ENCODE peak calls at places on chromosome 1, in five cellular contexts. V, I, O, W and N are unnamed samples.

GRCh38 chr1:147225193-147225730 is at the start of gene FMO5:
- DNase-seq in I (no peak), O (peak; percentile 27), W (peak; percentile 78), V (peak; percentile 50), N (peak; percentile 68)

GRCh38 chr1:60848583-60849188 is 233.7 kb upstream of the NFIA start:
- DNase-seq in I (peak; percentile 39), W (no peak), V (no peak), O (peak; percentile 12), N (no peak)

GRCh38 chr1:68442822-68443556 is 6.8 kb downstream of the RPE65 start:
- DNase-seq in V (no peak), O (peak; percentile 46), W (peak; percentile 27), I (peak; percentile 22), N (no peak)

GRCh38 chr1:116722016-116722838 is 32.0 kb upstream of the CD2 start:
- DNase-seq in O (no peak), I (no peak), V (no peak), W (no peak), N (no peak)

GRCh38 chr1:209613351-209614150 is 30.0 kb downstream of the CAMK1G start:
- DNase-seq in V (no peak), I (no peak), W (no peak), O (no peak), N (no peak)

GRCh38 chr1:203131548-203132200 is 4.1 kb downstream of the ADORA1 start:
- DNase-seq in V (no peak), W (peak; percentile 18), I (no peak), O (no peak), N (no peak)

GRCh38 chr1:55275976-55276375 is 60.8 kb upstream of the USP24 start:
- DNase-seq in W (no peak), V (no peak), O (no peak), I (no peak), N (no peak)

GRCh38 chr1:147541672-147542548 is 609 bp downstream of the BCL9 start:
- DNase-seq in O (peak; percentile 13), W (peak; percentile 43), V (no peak), I (no peak), N (peak; percentile 54)

GRCh38 chr1:203306970-203307541 is 1.7 kb downstream of the BTG2 start:
- DNase-seq in V (no peak), I (no peak), O (no peak), W (peak; percentile 48), N (peak; percentile 60)

GRCh38 chr1:35574655-35575400 is 1.7 kb downstream of the TFAP2E start:
- DNase-seq in V (no peak), W (no peak), I (no peak), O (no peak), N (no peak)

GRCh38 chr1:161073474-161074121 is 3.9 kb upstream of the ARHGAP30 start:
- DNase-seq in V (no peak), W (peak; percentile 41), I (no peak), O (no peak), N (no peak)

GRCh38 chr1:25009675-25010262 is 79.7 kb upstream of the RUNX3 start:
- DNase-seq in O (no peak), V (no peak), I (no peak), W (no peak), N (no peak)

GRCh38 chr1:83999316-83999819 is 436 bp upstream of the TTLL7 start:
- DNase-seq in O (peak; percentile 42), W (peak; percentile 78), I (peak; percentile 12), V (no peak), N (peak; percentile 66)

GRCh38 chr1:186772228-186772627 is 56.5 kb upstream of the PLA2G4A start:
- DNase-seq in W (no peak), O (no peak), V (no peak), I (no peak), N (no peak)

GRCh38 chr1:85314726-85315125 is 38.3 kb upstream of the BCL10 start:
- DNase-seq in O (no peak), V (no peak), W (no peak), I (no peak), N (no peak)

GRCh38 chr1:16922466-16922865 is 735 bp downstream of the CROCC start:
- DNase-seq in I (no peak), O (no peak), W (no peak), V (no peak), N (no peak)

GRCh38 chr1:78737241-78737640 is 87.6 kb downstream of the IFI44 start:
- DNase-seq in V (no peak), I (no peak), O (no peak), W (no peak), N (no peak)

GRCh38 chr1:229272164-229273158 is 1.6 kb downstream of the RAB4A start:
- DNase-seq in I (no peak), V (no peak), W (no peak), O (no peak), N (no peak)

GRCh38 chr1:192445243-192445642 is 128.5 kb downstream of the RGS21 start:
- DNase-seq in O (no peak), V (no peak), I (no peak), W (no peak), N (peak; percentile 18)

GRCh38 chr1:116918714-116919357 is 9.1 kb downstream of the PTGFRN start:
- DNase-seq in I (no peak), V (no peak), W (no peak), O (no peak), N (no peak)

GRCh38 chr1:160874935-160875334 is 10.0 kb downstream of the ITLN1 start:
- DNase-seq in I (no peak), O (no peak), W (no peak), V (no peak), N (no peak)

GRCh38 chr1:23664837-23665795 is 26.5 kb upstream of the RPL11 start:
- DNase-seq in V (no peak), I (no peak), O (peak; percentile 7), W (no peak), N (peak; percentile 48)

GRCh38 chr1:236284291-236284711 is 2.5 kb upstream of the ERO1B start:
- DNase-seq in V (no peak), I (no peak), W (no peak), O (no peak), N (no peak)

GRCh38 chr1:43279666-43280065 is 5.7 kb downstream of the C1orf210 start:
- DNase-seq in V (no peak), O (no peak), W (no peak), I (no peak), N (no peak)

GRCh38 chr1:30778156-30778978 is 20.8 kb upstream of the LAPTM5 start:
- DNase-seq in V (peak; percentile 61), O (peak; percentile 11), W (peak; percentile 44), I (no peak), N (peak; percentile 86)

GRCh38 chr1:13605159-13605558 is 21.5 kb downstream of the PDPN start:
- DNase-seq in I (no peak), V (no peak), W (no peak), O (peak; percentile 74), N (no peak)

GRCh38 chr1:156814571-156815260 is 1.9 kb downstream of the SH2D2A start:
- DNase-seq in V (no peak), O (no peak), W (no peak), I (no peak), N (no peak)

GRCh38 chr1:114083186-114083585 is 70.5 kb downstream of the SYT6 start:
- DNase-seq in I (no peak), W (no peak), V (no peak), O (no peak), N (no peak)

GRCh38 chr1:17093822-17094393 is 25.3 kb downstream of the PADI2 start:
- DNase-seq in I (no peak), W (no peak), O (no peak), V (no peak), N (no peak)

GRCh38 chr1:150548632-150549495 is at the start of gene ADAMTSL4:
- DNase-seq in W (peak; percentile 72), I (no peak), V (no peak), O (no peak), N (peak; percentile 73)

GRCh38 chr1:59418361-59418760 is 121.5 kb downstream of the FGGY start:
- DNase-seq in V (no peak), W (no peak), O (no peak), I (no peak), N (no peak)

GRCh38 chr1:29122662-29122986 is 1.1 kb downstream of the TMEM200B start:
- DNase-seq in I (no peak), W (peak; percentile 49), O (peak; percentile 79), V (no peak), N (no peak)

GRCh38 chr1:46174448-46175231 is at the start of gene TSPAN1:
- DNase-seq in I (no peak), W (peak; percentile 61), O (peak; percentile 19), V (no peak), N (peak; percentile 55)

GRCh38 chr1:197691816-197692215 is 83.5 kb downstream of the DENND1B start:
- DNase-seq in V (no peak), W (no peak), O (no peak), I (no peak), N (peak; percentile 3)

GRCh38 chr1:203516906-203517305 is 23.0 kb downstream of the OPTC start:
- DNase-seq in O (no peak), W (no peak), I (no peak), V (no peak), N (no peak)

GRCh38 chr1:207787776-207788175 is 35.9 kb downstream of the CD46 start:
- DNase-seq in V (no peak), O (no peak), W (no peak), I (no peak), N (no peak)

GRCh38 chr1:163050496-163050895 is 18.7 kb upstream of the RGS4 start:
- DNase-seq in O (no peak), I (no peak), V (no peak), W (no peak), N (no peak)